ENCODE peak calls at places on chromosomes 11 and 22, in four cellular contexts. J is stimulated activated CD4-positive, alpha-beta T cell treated with anti-CD3 and anti-CD28 coated beads, Interleukin-1b, Interleukin-23, amount 100 ng/mL, for 24 hours; W is endodermal cell; H is choroid plexus epithelial cell. L is an unnamed sample.

GRCh38 chr22:48576333-48577013 is 1251.2 kb downstream of the BRD1 start:
- DNase-seq in J (no peak), W (peak), H (no peak), L (no peak)

GRCh38 chr11:134686418-134686817 is 274.4 kb upstream of the B3GAT1 start:
- DNase-seq in J (no peak), W (peak), H (no peak), L (no peak)

GRCh38 chr22:37503183-37503683 is 16.0 kb downstream of the CARD10 start:
- DNase-seq in J (no peak), W (no peak), H (no peak), L (no peak)

GRCh38 chr11:73663604-73664495 is 17.5 kb downstream of the PLEKHB1 start:
- DNase-seq in J (no peak), W (no peak), H (no peak), L (no peak)

GRCh38 chr22:42769574-42770447 is 49.1 kb upstream of the A4GALT start:
- DNase-seq in J (no peak), W (no peak), H (peak), L (peak)

GRCh38 chr11:44309483-44310197 is at the start of gene ALX4:
- DNase-seq in J (peak), W (peak), H (no peak), L (peak)

GRCh38 chr11:117239295-117239694 is 6.8 kb downstream of the RNF214 start:
- DNase-seq in J (no peak), W (no peak), H (peak), L (no peak)

GRCh38 chr11:119829407-119829806 is 100.4 kb upstream of the NECTIN1 start:
- DNase-seq in J (no peak), W (no peak), H (no peak), L (no peak)

GRCh38 chr22:28904211-28904808 is 20.9 kb downstream of the ZNRF3 start:
- DNase-seq in J (no peak), W (no peak), H (peak), L (no peak)

GRCh38 chr11:119195680-119196079 is 10.4 kb downstream of the NHERF4 start:
- DNase-seq in J (no peak), W (peak), H (peak), L (peak)

GRCh38 chr11:124917115-124917637 is 1.9 kb upstream of the HEPN1 start:
- DNase-seq in J (no peak), W (no peak), H (peak), L (no peak)

GRCh38 chr11:33701302-33701701 is 676 bp upstream of the C11orf91 start:
- DNase-seq in J (no peak), W (no peak), H (peak), L (no peak)

GRCh38 chr11:78406568-78407196 is 10.9 kb downstream of the GAB2 start:
- DNase-seq in J (no peak), W (no peak), H (no peak), L (no peak)

GRCh38 chr11:12007769-12008737 is at the start of gene DKK3:
- DNase-seq in J (no peak), W (peak), H (no peak), L (no peak)

GRCh38 chr11:130715085-130715932 is 201.0 kb downstream of the SNX19 start:
- DNase-seq in J (no peak), W (peak), H (no peak), L (no peak)

GRCh38 chr11:63610604-63611394 is 3.4 kb downstream of the PLAAT3 start:
- DNase-seq in J (no peak), W (peak), H (peak), L (no peak)